ENCODE peak calls at places on chromosomes 2 and 18, in six cellular contexts. N, V, U, K, T and R are unnamed samples.

GRCh38 chr2:161028581-161028980 is 131.6 kb upstream of the TANK start:
- DNase-seq in N (no peak), V (no peak), U (no peak), K (no peak), T (no peak), R (no peak)

GRCh38 chr2:73101626-73102256 is 11.0 kb downstream of the RAB11FIP5 start:
- DNase-seq in N (no peak), V (no peak), U (no peak), K (no peak), T (no peak), R (no peak)

GRCh38 chr2:200765995-200766660 is 45.6 kb upstream of the BZW1 start:
- DNase-seq in N (peak; percentile 40), V (no peak), U (no peak), K (no peak), T (no peak), R (no peak)

GRCh38 chr2:43210467-43211303 is 15.7 kb downstream of the ZFP36L2 start:
- DNase-seq in N (no peak), V (peak; percentile 56), U (peak; percentile 72), K (no peak), T (no peak), R (peak; percentile 100)

GRCh38 chr2:207073791-207074678 is 91.7 kb downstream of the KLF7 start:
- DNase-seq in N (no peak), V (no peak), U (no peak), K (peak; percentile 70), T (no peak), R (peak; percentile 9)

GRCh38 chr2:239689985-239690384 is 289.2 kb upstream of the HDAC4 start:
- DNase-seq in N (no peak), V (no peak), U (no peak), K (no peak), T (no peak), R (no peak)

GRCh38 chr2:12010779-12011178 is 264.3 kb downstream of the LPIN1 start:
- DNase-seq in N (no peak), V (no peak), U (no peak), K (no peak), T (no peak), R (no peak)

GRCh38 chr2:9347411-9347853 is 75.9 kb downstream of the ITGB1BP1 start:
- DNase-seq in N (no peak), V (no peak), U (no peak), K (peak; percentile 75), T (no peak), R (no peak)

GRCh38 chr18:62339106-62339988 is 14.2 kb downstream of the TNFRSF11A start:
- DNase-seq in N (peak; percentile 37), V (no peak), U (no peak), K (peak; percentile 79), T (no peak), R (peak; percentile 49)

GRCh38 chr18:79400091-79400590 is 4.4 kb downstream of the NFATC1 start:
- DNase-seq in N (no peak), V (peak; percentile 74), U (no peak), K (no peak), T (no peak), R (no peak)

GRCh38 chr2:12979066-12979465 is 262.3 kb downstream of the TRIB2 start:
- DNase-seq in N (no peak), V (no peak), U (no peak), K (no peak), T (no peak), R (peak; percentile 27)

GRCh38 chr2:105634198-105634597 is 110.5 kb upstream of the NCK2 start:
- DNase-seq in N (peak; percentile 13), V (no peak), U (no peak), K (no peak), T (no peak), R (no peak)

GRCh38 chr2:12723741-12724463 is 7.2 kb downstream of the TRIB2 start:
- DNase-seq in N (no peak), V (no peak), U (no peak), K (no peak), T (no peak), R (no peak)

GRCh38 chr18:79524181-79525078 is 128.7 kb downstream of the NFATC1 start:
- DNase-seq in N (no peak), V (no peak), U (no peak), K (no peak), T (no peak), R (peak; percentile 54)

GRCh38 chr2:221710744-221711143 is 138.6 kb upstream of the EPHA4 start:
- DNase-seq in N (no peak), V (no peak), U (no peak), K (no peak), T (no peak), R (no peak)

GRCh38 chr2:152950125-152950524 is 231.7 kb downstream of the ARL6IP6 start:
- DNase-seq in N (no peak), V (no peak), U (no peak), K (no peak), T (no peak), R (peak; percentile 12)

GRCh38 chr18:74775239-74775638 is 177.6 kb downstream of the ZNF407 start:
- DNase-seq in N (no peak), V (no peak), U (no peak), K (no peak), T (no peak), R (no peak)

GRCh38 chr2:28755411-28755810 is 3.8 kb downstream of the PPP1CB start:
- DNase-seq in N (no peak), V (no peak), U (no peak), K (no peak), T (no peak), R (no peak)

GRCh38 chr2:53508667-53509066 is 258.9 kb upstream of the CHAC2 start:
- DNase-seq in N (peak; percentile 13), V (no peak), U (no peak), K (no peak), T (no peak), R (peak; percentile 36)

GRCh38 chr2:229921101-229921891 is 513 bp downstream of the TRIP12 start:
- DNase-seq in N (peak; percentile 62), V (no peak), U (peak; percentile 80), K (peak; percentile 33), T (no peak), R (peak; percentile 80)

GRCh38 chr2:96551605-96552283 is 15.2 kb downstream of the ARID5A start:
- DNase-seq in N (no peak), V (no peak), U (no peak), K (no peak), T (no peak), R (no peak)

GRCh38 chr2:36615214-36615613 is 17.2 kb upstream of the FEZ2 start:
- DNase-seq in N (no peak), V (peak; percentile 21), U (no peak), K (no peak), T (no peak), R (no peak)

GRCh38 chr18:27750014-27750413 is 426.9 kb downstream of the CDH2 start:
- DNase-seq in N (peak; percentile 26), V (no peak), U (peak; percentile 16), K (peak; percentile 29), T (no peak), R (peak; percentile 49)

GRCh38 chr2:202038471-202039277 is 5.0 kb downstream of the FZD7 start:
- DNase-seq in N (peak; percentile 63), V (peak; percentile 28), U (no peak), K (no peak), T (no peak), R (no peak)

GRCh38 chr18:57819671-57820460 is 16.8 kb upstream of the ATP8B1 start:
- DNase-seq in N (peak; percentile 68), V (peak; percentile 74), U (peak; percentile 71), K (peak; percentile 99), T (no peak), R (no peak)
- TF ChIP-seq MYC in N (no peak), V (no peak), U (no peak), K (no peak), T (no peak), R (no peak)

GRCh38 chr2:27442282-27442980 is at the start of gene KRTCAP3:
- DNase-seq in N (no peak), V (peak; percentile 73), U (no peak), K (no peak), T (no peak), R (no peak)
- TF ChIP-seq POLR2A in N (no peak), V (no peak), U (peak; percentile 23), K (no peak), T (peak; percentile 66), R (no peak)

DNA sequence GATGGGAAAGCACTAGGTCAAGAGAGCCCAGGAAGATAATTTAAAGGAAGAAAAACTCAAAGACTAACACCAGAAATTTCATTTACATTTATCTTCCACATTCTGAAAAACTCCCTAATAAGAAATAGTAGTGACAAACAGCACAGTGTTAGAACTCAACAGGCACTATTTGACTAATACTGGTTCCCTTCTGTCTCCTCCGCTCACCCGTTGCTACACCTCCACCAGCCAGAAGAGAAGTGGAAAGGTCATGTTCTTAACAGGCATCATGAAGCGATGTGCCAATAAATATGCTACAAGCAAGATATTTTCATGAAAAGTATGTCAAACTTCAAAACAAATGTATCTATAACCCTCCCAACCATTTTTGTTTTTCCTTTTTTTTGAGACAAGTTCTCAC is 5.7 kb downstream of the ROCK1 start:
- DNase-seq in N (no peak), V (no peak), U (no peak), K (no peak), T (no peak), R (no peak)
- TF ChIP-seq MAX in N (no peak), V (no peak), U (no peak), K (no peak), T (no peak), R (no peak)

GRCh38 chr18:419542-420175 is 80.8 kb downstream of the COLEC12 start:
- DNase-seq in N (no peak), V (no peak), U (no peak), K (no peak), T (no peak), R (no peak)
- TF ChIP-seq MYC in N (no peak), V (no peak), U (no peak), K (no peak), T (no peak), R (no peak)

GRCh38 chr2:241558532-241559488 is at the start of gene BOK:
- DNase-seq in N (peak; percentile 84), V (peak; percentile 80), U (peak; percentile 73), K (peak; percentile 84), T (no peak), R (no peak)
- TF ChIP-seq POLR2A in N (peak; percentile 22), V (no peak), U (no peak), K (peak; percentile 68), T (no peak), R (no peak)